ENCODE peak calls at places on chromosomes 7 and 10, in ten cellular contexts. J is stomach, H is H1, M is GM23338, U is spleen, F is sigmoid colon, O is transverse colon, Z is prostate gland, T is GM12878, G is breast epithelium. X is an unnamed sample.
A peak's percentile ranks its signal among the peaks of the same experiment; 100 is the strongest.

GRCh38 chr7:30285067-30285530 is 702 bp downstream of the ZNRF2 start:
- DNase-seq in T (no peak), H (no peak), G (no peak), O (peak; percentile 33), J (peak; percentile 51), F (peak; percentile 68), U (peak; percentile 93), M (peak; percentile 46), Z (peak; percentile 10), X (peak; percentile 66)

GRCh38 chr7:70393956-70394355 is 738.0 kb upstream of the GALNT17 start:
- DNase-seq in M (no peak), G (no peak), U (no peak), H (no peak), F (no peak), J (no peak), O (no peak), Z (no peak), T (no peak), X (no peak)

GRCh38 chr7:149774237-149775175 is 1.1 kb upstream of the ZNF467 start:
- DNase-seq in Z (no peak), H (no peak), J (no peak), U (peak; percentile 72), M (peak; percentile 64), F (no peak), O (peak; percentile 30), G (no peak), T (no peak), X (no peak)

GRCh38 chr7:134741901-134742635 is 37.4 kb upstream of the CALD1 start:
- DNase-seq in Z (no peak), F (no peak), O (no peak), U (no peak), J (no peak), T (no peak), H (peak; percentile 49), M (peak; percentile 85), G (peak; percentile 76), X (no peak)

GRCh38 chr7:28977881-28978280 is 19.8 kb upstream of the TRIL start:
- DNase-seq in M (no peak), H (no peak), F (no peak), T (no peak), G (no peak), U (no peak), O (no peak), Z (no peak), J (no peak), X (no peak)

GRCh38 chr7:50834136-50834535 is 51.4 kb upstream of the GRB10 start:
- DNase-seq in M (no peak), Z (no peak), T (no peak), O (no peak), F (no peak), H (no peak), G (no peak), U (no peak), J (no peak), X (no peak)

GRCh38 chr7:2201128-2201527 is 31.6 kb downstream of the MAD1L1 start:
- DNase-seq in H (no peak), G (no peak), M (no peak), O (no peak), F (no peak), J (no peak), Z (no peak), T (no peak), U (peak; percentile 40), X (no peak)

GRCh38 chr10:50740351-50740688 is 584 bp downstream of the ASAH2B start:
- DNase-seq in U (peak; percentile 30), Z (no peak), G (no peak), J (no peak), F (no peak), O (peak; percentile 19), M (no peak), T (peak; percentile 2), H (no peak), X (no peak)

GRCh38 chr7:86788948-86789347 is 145.2 kb downstream of the GRM3 start:
- DNase-seq in H (no peak), F (no peak), J (no peak), G (no peak), O (no peak), U (no peak), Z (no peak), M (no peak), T (no peak), X (no peak)

GRCh38 chr10:124082555-124082954 is 10.8 kb downstream of the CHST15 start:
- DNase-seq in G (no peak), H (no peak), Z (no peak), U (no peak), M (no peak), T (no peak), F (no peak), O (no peak), J (no peak), X (no peak)
- TF ChIP-seq POLR2AphosphoS5 in G (no peak), H (no peak), Z (no peak), U (no peak), M (no peak), T (no peak), F (no peak), O (no peak), J (no peak), X (no peak)

GRCh38 chr7:88202799-88203198 is 17.0 kb downstream of the SRI start:
- DNase-seq in Z (no peak), G (no peak), J (no peak), O (no peak), U (no peak), F (no peak), T (no peak), H (no peak), M (no peak), X (no peak)

GRCh38 chr7:88202278-88202677 is 17.6 kb downstream of the SRI start:
- DNase-seq in J (no peak), T (no peak), G (no peak), M (no peak), Z (no peak), F (no peak), U (no peak), O (no peak), H (no peak), X (no peak)

GRCh38 chr7:88204525-88205103 is 15.2 kb downstream of the SRI start:
- DNase-seq in O (no peak), M (no peak), T (no peak), U (no peak), H (no peak), J (no peak), Z (no peak), F (no peak), G (no peak), X (no peak)

GRCh38 chr7:88203401-88203800 is 16.4 kb downstream of the SRI start:
- DNase-seq in O (no peak), M (no peak), T (no peak), U (no peak), J (no peak), G (no peak), H (no peak), F (no peak), Z (no peak), X (no peak)

GRCh38 chr7:88200793-88201192 is 19.0 kb downstream of the SRI start:
- DNase-seq in M (peak; percentile 71), J (no peak), G (no peak), T (no peak), F (no peak), H (no peak), Z (no peak), O (no peak), U (no peak), X (no peak)
- H3K36me3 ChIP-seq in M (peaks cover 10% of the 10 kb centered on the region), J (peaks cover 50% of the 10 kb centered on the region), G (no peaks in the 10 kb centered on the region), T (peaks cover 3% of the 10 kb centered on the region), F (peaks cover 39% of the 10 kb centered on the region), H (peaks cover 29% of the 10 kb centered on the region), Z (no peaks in the 10 kb centered on the region), O (peaks cover 41% of the 10 kb centered on the region), U (peaks cover 51% of the 10 kb centered on the region), X (peaks cover 39% of the 10 kb centered on the region)

GRCh38 chr10:29950391-29950790 is 109.0 kb downstream of the JCAD start:
- DNase-seq in T (no peak), F (no peak), O (no peak), M (no peak), H (no peak), G (no peak), J (no peak), U (no peak), Z (no peak), X (no peak)

GRCh38 chr10:29948971-29949370 is 110.4 kb downstream of the JCAD start:
- DNase-seq in J (no peak), T (no peak), H (no peak), M (no peak), F (no peak), U (no peak), O (no peak), Z (peak; percentile 63), G (peak; percentile 73), X (no peak)

GRCh38 chr10:29951441-29951931 is 107.9 kb downstream of the JCAD start:
- DNase-seq in J (no peak), F (no peak), O (no peak), U (no peak), Z (peak; percentile 66), H (no peak), G (peak; percentile 77), M (no peak), T (no peak), X (no peak)

GRCh38 chr10:29947701-29948060 is 111.7 kb downstream of the JCAD start:
- DNase-seq in G (peak; percentile 38), Z (no peak), T (no peak), O (no peak), H (no peak), F (no peak), M (peak; percentile 15), U (no peak), J (no peak), X (no peak)

DNA sequence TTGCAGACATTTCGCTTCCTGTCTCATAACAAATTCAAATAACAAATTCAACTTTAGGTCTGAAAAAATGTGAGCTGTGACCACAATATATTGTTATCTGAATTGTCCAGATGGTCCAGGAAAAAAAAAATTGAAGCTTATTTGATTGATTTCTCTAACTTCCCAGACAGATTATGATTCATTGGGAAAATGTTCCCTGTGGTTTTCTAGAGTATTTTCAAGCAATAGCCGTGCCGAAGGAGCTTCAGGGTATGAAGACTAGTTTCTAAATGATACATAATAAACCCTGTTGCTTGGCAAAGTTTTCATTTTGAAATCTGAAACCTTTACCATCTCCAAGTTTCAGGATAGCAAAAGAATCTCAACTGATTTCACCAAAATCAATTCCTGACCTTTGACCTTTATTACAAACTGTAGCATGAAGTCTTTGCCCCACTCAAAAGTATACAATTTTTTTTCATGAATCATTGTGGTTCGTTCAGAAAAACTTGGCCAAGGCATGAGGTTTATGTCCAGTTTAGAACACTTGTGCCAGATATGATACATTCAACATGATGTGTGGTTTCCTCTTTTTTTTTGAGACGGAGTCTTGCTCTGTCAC is 109.9 kb downstream of the JCAD start:
- DNase-seq in J (no peak), G (no peak), T (no peak), O (no peak), H (no peak), U (no peak), F (no peak), M (no peak), Z (no peak), X (no peak)
- TF ChIP-seq POLR2AphosphoS5 in J (no peak), G (no peak), T (no peak), O (no peak), H (no peak), U (no peak), F (no peak), M (no peak), Z (peak; percentile 44), X (no peak)

DNA sequence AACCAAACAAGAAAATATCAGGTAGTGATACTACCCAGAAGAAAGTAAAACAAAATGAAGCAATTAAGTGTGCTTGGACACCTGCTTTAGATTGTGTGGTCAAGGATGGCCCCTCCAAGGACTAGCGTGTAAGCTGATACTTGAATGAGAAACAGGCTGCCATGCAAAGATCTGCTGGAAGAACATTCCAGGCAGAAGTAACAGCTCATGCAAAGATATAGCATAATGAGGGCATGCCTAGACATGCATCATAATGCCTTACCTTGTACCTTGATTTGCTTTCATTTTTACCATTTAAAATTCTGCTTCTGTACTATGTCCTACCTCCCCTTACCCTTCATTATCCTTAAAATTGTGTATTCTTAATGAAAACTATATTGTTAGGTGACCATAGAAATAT is 74.8 kb upstream of the HDAC9 start:
- DNase-seq in O (no peak), F (no peak), U (no peak), M (no peak), Z (no peak), G (no peak), T (no peak), H (no peak), J (no peak), X (no peak)
- H3K36me3 ChIP-seq in O (no peaks in the 10 kb centered on the region), F (no peaks in the 10 kb centered on the region), U (no peaks in the 10 kb centered on the region), M (no peaks in the 10 kb centered on the region), Z (no peaks in the 10 kb centered on the region), G (no peaks in the 10 kb centered on the region), T (no peaks in the 10 kb centered on the region), H (no peaks in the 10 kb centered on the region), J (no peaks in the 10 kb centered on the region), X (no peaks in the 10 kb centered on the region)